ENCODE peak calls at places on chromosome 13, in seven cellular contexts. X is nucleus accumbens; J is NCI-H187 treated with DMSO at 0.1 percent for 48 hours; O is NCI-H69; E is left lung; B is uterus; Z is activated CD4-positive, CD25-positive, alpha-beta regulatory T cell treated with anti-CD3 and anti-CD28 coated beads, Interleukin-2, amount 50 U/mL, for 72 hours. K is an unnamed sample.

GRCh38 chr13:22108283-22108897 is 437.5 kb downstream of the FGF9 start:
- DNase-seq in J (no peak), E (no peak), Z (no peak), O (no peak), B (no peak), X (no peak), K (no peak)

GRCh38 chr13:50993908-50994307 is 84.3 kb downstream of the RNASEH2B start:
- DNase-seq in E (no peak), O (peak), X (no peak), B (peak), Z (no peak), J (no peak), K (no peak)

GRCh38 chr13:110799246-110800236 is 86.0 kb downstream of the ING1 start:
- DNase-seq in E (no peak), Z (no peak), O (no peak), X (no peak), J (no peak), B (peak), K (no peak)

GRCh38 chr13:78602561-78603239 is 652 bp downstream of the POU4F1 start:
- DNase-seq in J (no peak), B (no peak), Z (no peak), O (peak), X (no peak), E (peak), K (no peak)

GRCh38 chr13:109760372-109760771 is 26.0 kb downstream of the IRS2 start:
- DNase-seq in B (no peak), E (no peak), X (no peak), J (no peak), O (no peak), Z (no peak), K (no peak)

GRCh38 chr13:68027311-68027710 is 797.2 kb upstream of the PCDH9 start:
- DNase-seq in B (no peak), O (peak), J (no peak), Z (no peak), X (no peak), E (no peak), K (no peak)

GRCh38 chr13:98998831-98999634 is 21.2 kb upstream of the DOCK9 start:
- DNase-seq in E (no peak), J (no peak), B (no peak), Z (no peak), X (no peak), O (peak), K (no peak)

GRCh38 chr13:30480292-30480947 is 14.7 kb upstream of the HMGB1 start:
- DNase-seq in E (no peak), Z (no peak), X (no peak), O (peak), J (no peak), B (no peak), K (no peak)

GRCh38 chr13:30735025-30735967 is at the start of gene ALOX5AP:
- DNase-seq in O (no peak), X (no peak), B (no peak), E (no peak), Z (no peak), J (no peak), K (no peak)

GRCh38 chr13:61149333-61149730 is 266.3 kb downstream of the PCDH20 start:
- DNase-seq in Z (no peak), X (no peak), B (no peak), E (no peak), O (no peak), J (no peak), K (no peak)

GRCh38 chr13:24252136-24252535 is 57.2 kb upstream of the C1QTNF9 start:
- DNase-seq in O (no peak), J (no peak), X (no peak), B (no peak), Z (no peak), E (no peak), K (no peak)

GRCh38 chr13:97762141-97762540 is 191.3 kb upstream of the IPO5 start:
- DNase-seq in Z (no peak), B (no peak), O (no peak), X (no peak), E (no peak), J (no peak), K (no peak)

GRCh38 chr13:26457212-26457611 is 100.3 kb upstream of the WASF3 start:
- DNase-seq in E (no peak), J (no peak), X (no peak), B (no peak), O (no peak), Z (no peak), K (no peak)

GRCh38 chr13:95317037-95317989 is 16.1 kb upstream of the ABCC4 start:
- DNase-seq in B (no peak), O (no peak), J (no peak), X (no peak), E (no peak), Z (no peak), K (no peak)

GRCh38 chr13:23865898-23866297 is 23.3 kb downstream of the MIPEP start:
- DNase-seq in O (no peak), J (no peak), X (no peak), E (no peak), Z (no peak), B (no peak), K (no peak)

GRCh38 chr13:39462456-39462855 is 140.5 kb downstream of the LHFPL6 start:
- DNase-seq in J (no peak), Z (no peak), E (no peak), B (no peak), O (no peak), X (no peak), K (no peak)

GRCh38 chr13:67075239-67075638 is 154.9 kb downstream of the PCDH9 start:
- DNase-seq in O (peak), E (no peak), X (no peak), B (no peak), Z (no peak), J (no peak), K (no peak)

GRCh38 chr13:112134150-112135075 is 67.5 kb downstream of the SOX1 start:
- DNase-seq in E (no peak), J (no peak), Z (no peak), O (no peak), B (no peak), X (no peak), K (no peak)

GRCh38 chr13:40812102-40812501 is 22.7 kb downstream of the SLC25A15 start:
- DNase-seq in E (no peak), J (no peak), O (no peak), B (no peak), Z (no peak), X (no peak), K (no peak)

GRCh38 chr13:44364601-44365000 is 9.0 kb upstream of the SERP2 start:
- DNase-seq in J (no peak), E (no peak), B (no peak), O (no peak), X (no peak), Z (no peak), K (no peak)

GRCh38 chr13:47959468-47960088 is 41.5 kb downstream of the SUCLA2 start:
- DNase-seq in J (no peak), X (no peak), B (no peak), Z (no peak), E (no peak), O (peak), K (no peak)